ENCODE peak calls at places on chromosomes 11 and 22, in seven cellular contexts. G is HCT116, H is brain microvascular endothelial cell, D is hepatocyte, L is cardiac muscle cell, W is progenitor cell of endocrine pancreas, C is heart right ventricle. S is an unnamed sample.
A peak's percentile ranks its signal among the peaks of the same experiment; 100 is the strongest.

GRCh38 chr11:128367573-128367972 is 219.8 kb downstream of the ETS1 start:
- DNase-seq in G (no peak), H (no peak), D (no peak), L (no peak), W (no peak), C (no peak), S (no peak)

GRCh38 chr11:64123102-64123434 is 42.8 kb downstream of the MACROD1 start:
- DNase-seq in G (no peak), H (no peak), D (no peak), L (no peak), W (no peak), C (peak; percentile 70), S (no peak)

GRCh38 chr11:85170184-85170583 is 457.0 kb downstream of the DLG2 start:
- DNase-seq in G (peak; percentile 53), H (peak; percentile 33), D (peak; percentile 37), L (no peak), W (no peak), C (no peak), S (no peak)

GRCh38 chr11:115518983-115519382 is 14.8 kb upstream of the CADM1 start:
- DNase-seq in G (no peak), H (no peak), D (no peak), L (no peak), W (no peak), C (no peak), S (no peak)

GRCh38 chr22:23862103-23862502 is 4.4 kb downstream of the SLC2A11 start:
- DNase-seq in G (peak; percentile 32), H (peak; percentile 34), D (peak; percentile 50), L (peak; percentile 70), W (no peak), C (no peak), S (no peak)

GRCh38 chr11:19326499-19326898 is 85.8 kb upstream of the E2F8 start:
- DNase-seq in G (no peak), H (no peak), D (no peak), L (peak; percentile 58), W (no peak), C (no peak), S (no peak)

GRCh38 chr11:35675901-35676610 is 13.5 kb downstream of the TRIM44 start:
- DNase-seq in G (no peak), H (no peak), D (no peak), L (peak; percentile 38), W (no peak), C (no peak), S (no peak)

GRCh38 chr11:34151916-34152845 is 46.8 kb downstream of the NAT10 start:
- DNase-seq in G (no peak), H (no peak), D (no peak), L (no peak), W (no peak), C (no peak), S (no peak)

GRCh38 chr22:24758164-24758799 is 16.2 kb downstream of the PIWIL3 start:
- DNase-seq in G (peak; percentile 39), H (peak; percentile 25), D (peak; percentile 82), L (peak; percentile 77), W (peak; percentile 49), C (peak; percentile 24), S (peak; percentile 61)

GRCh38 chr11:100635194-100635593 is 51.9 kb upstream of the ARHGAP42 start:
- DNase-seq in G (no peak), H (no peak), D (no peak), L (no peak), W (no peak), C (no peak), S (no peak)

GRCh38 chr11:74380746-74381439 is 17.3 kb downstream of the PGM2L1 start:
- DNase-seq in G (no peak), H (peak; percentile 2), D (peak; percentile 6), L (no peak), W (no peak), C (no peak), S (no peak)

GRCh38 chr11:68806931-68807844 is 34.5 kb downstream of the CPT1A start:
- DNase-seq in G (no peak), H (peak; percentile 66), D (no peak), L (peak; percentile 84), W (no peak), C (no peak), S (no peak)

GRCh38 chr22:26416670-26417270 is 12.3 kb upstream of the ASPHD2 start:
- DNase-seq in G (no peak), H (peak; percentile 70), D (peak; percentile 54), L (peak; percentile 75), W (no peak), C (no peak), S (no peak)

DNA sequence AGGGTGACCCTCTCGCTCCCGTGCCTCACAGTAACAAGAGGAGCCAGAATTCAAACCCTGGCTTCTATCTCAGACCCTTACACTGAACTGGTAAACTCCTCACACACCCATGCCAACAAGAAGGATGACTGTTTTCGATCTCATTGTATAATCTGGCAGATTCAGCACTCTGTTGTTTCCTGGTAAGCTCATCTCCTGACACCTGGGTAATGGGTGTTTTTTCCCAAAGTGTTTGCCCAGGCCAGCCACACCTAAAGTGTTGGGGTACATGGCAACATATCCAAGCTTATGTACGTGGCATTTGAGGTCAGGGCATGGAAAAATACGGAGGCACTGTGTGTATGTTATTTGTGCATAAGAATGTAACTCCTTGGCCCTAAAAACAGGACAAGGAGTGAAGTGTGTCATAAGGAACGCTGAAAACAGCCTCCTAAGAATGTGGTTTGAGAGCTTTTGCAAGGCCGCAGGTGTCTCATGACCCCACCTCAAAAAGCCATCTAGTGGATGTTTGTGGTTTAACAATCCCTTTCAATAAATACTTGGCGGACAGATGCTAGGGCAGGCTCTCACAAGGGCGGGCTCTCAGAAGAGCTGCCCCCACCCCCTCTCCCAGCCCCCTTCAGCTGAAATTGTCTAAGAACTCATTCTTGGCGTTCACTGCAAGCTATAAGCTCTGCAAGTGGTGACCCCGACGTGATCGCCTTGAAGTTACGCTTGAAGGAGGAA is at the start of gene MS4A15:
- DNase-seq in G (peak; percentile 29), H (no peak), D (peak; percentile 38), L (no peak), W (no peak), C (no peak), S (no peak)
- TF ChIP-seq CTCF in G (peak; percentile 63), H (peak; percentile 29), D (peak; percentile 32), L (peak; percentile 21), W (peak; percentile 61), C (no peak), S (peak; percentile 63)

GRCh38 chr11:10287766-10288165 is 6.3 kb downstream of the SBF2 start:
- DNase-seq in G (no peak), H (no peak), D (no peak), L (no peak), W (no peak), C (no peak), S (no peak)

GRCh38 chr11:10288881-10289764 is 4.9 kb downstream of the SBF2 start:
- DNase-seq in G (no peak), H (no peak), D (peak; percentile 74), L (no peak), W (no peak), C (peak; percentile 14), S (no peak)

GRCh38 chr11:10288316-10288715 is 5.7 kb downstream of the SBF2 start:
- DNase-seq in G (no peak), H (no peak), D (no peak), L (no peak), W (no peak), C (no peak), S (no peak)

GRCh38 chr11:10285148-10285802 is 8.7 kb downstream of the SBF2 start:
- DNase-seq in G (no peak), H (no peak), D (no peak), L (no peak), W (no peak), C (no peak), S (no peak)

DNA sequence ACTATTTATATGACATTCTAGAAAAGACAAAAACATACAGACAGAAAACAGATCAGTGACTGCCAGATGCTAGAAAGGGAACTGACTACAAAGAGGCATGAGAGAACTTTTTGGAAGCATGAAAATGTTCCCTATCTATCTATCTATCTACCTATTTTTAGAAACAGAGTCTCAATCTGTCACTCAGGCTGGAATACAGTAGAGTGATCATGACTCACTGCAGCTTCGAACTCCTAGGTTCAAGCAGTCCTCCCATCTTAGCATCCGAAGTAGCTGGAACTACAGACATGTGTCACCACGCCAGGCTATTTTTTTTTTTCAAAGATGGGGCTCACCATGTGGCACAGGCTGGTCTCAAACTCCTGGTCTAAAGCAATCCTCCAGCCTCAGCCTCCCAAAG is 6.9 kb downstream of the SBF2 start:
- DNase-seq in G (no peak), H (peak; percentile 18), D (no peak), L (no peak), W (no peak), C (no peak), S (no peak)
- TF ChIP-seq CTCF in G (no peak), H (no peak), D (no peak), L (no peak), W (no peak), C (no peak), S (no peak)

GRCh38 chr11:45872513-45873356 is 12.7 kb upstream of the MAPK8IP1 start:
- DNase-seq in G (peak; percentile 41), H (peak; percentile 82), D (peak; percentile 81), L (peak; percentile 85), W (peak; percentile 50), C (peak; percentile 31), S (peak; percentile 65)
- TF ChIP-seq CTCF in G (peak; percentile 77), H (peak; percentile 92), D (peak; percentile 67), L (peak; percentile 84), W (peak; percentile 74), C (peak; percentile 71), S (peak; percentile 80)

GRCh38 chr11:117654856-117655255 is 142.2 kb downstream of the DSCAML1 start:
- DNase-seq in G (no peak), H (no peak), D (no peak), L (no peak), W (no peak), C (no peak), S (no peak)

GRCh38 chr11:117654281-117654680 is 142.7 kb downstream of the DSCAML1 start:
- DNase-seq in G (no peak), H (no peak), D (no peak), L (no peak), W (no peak), C (no peak), S (no peak)

GRCh38 chr11:117662255-117662654 is 134.8 kb downstream of the DSCAML1 start:
- DNase-seq in G (no peak), H (no peak), D (no peak), L (no peak), W (no peak), C (no peak), S (no peak)

GRCh38 chr11:117658809-117659208 is 138.2 kb downstream of the DSCAML1 start:
- DNase-seq in G (no peak), H (no peak), D (no peak), L (no peak), W (no peak), C (no peak), S (no peak)

GRCh38 chr11:117657801-117658200 is 139.2 kb downstream of the DSCAML1 start:
- DNase-seq in G (no peak), H (no peak), D (no peak), L (no peak), W (no peak), C (peak; percentile 38), S (no peak)
- TF ChIP-seq CTCF in G (no peak), H (no peak), D (no peak), L (no peak), W (no peak), C (no peak), S (no peak)

S was measured in neural crest cell.